ENCODE peak calls at places on chromosomes 2 and 18, in nine cellular contexts. One of them, this sample, is unnamed.

GRCh38 chr2:45291283-45291682 is 282.0 kb upstream of the SIX2 start:
- DNase-seq in T-helper 1 cell: no peak
- DNase-seq in CD4-positive, CD25-positive, alpha-beta regulatory T cell: no peak
- DNase-seq in nucleus accumbens: no peak
- DNase-seq in right cardiac atrium: no peak
- DNase-seq in EL: peak
- DNase-seq in left ventricle myocardium superior: no peak
- DNase-seq in amygdala: no peak
- DNase-seq in SK-N-DZ: no peak
- DNase-seq in this sample: no peak

GRCh38 chr18:58618822-58619553 is 9.9 kb downstream of the ALPK2 start:
- DNase-seq in left ventricle myocardium superior: no peak
- DNase-seq in amygdala: no peak
- DNase-seq in nucleus accumbens: no peak
- DNase-seq in EL: no peak
- DNase-seq in right cardiac atrium: no peak
- DNase-seq in SK-N-DZ: no peak
- DNase-seq in CD4-positive, CD25-positive, alpha-beta regulatory T cell: no peak
- DNase-seq in T-helper 1 cell: no peak
- DNase-seq in this sample: no peak

GRCh38 chr2:111715987-111716900 is 167.7 kb downstream of the ANAPC1 start:
- DNase-seq in CD4-positive, CD25-positive, alpha-beta regulatory T cell: no peak
- DNase-seq in SK-N-DZ: no peak
- DNase-seq in EL: no peak
- DNase-seq in nucleus accumbens: no peak
- DNase-seq in left ventricle myocardium superior: no peak
- DNase-seq in right cardiac atrium: no peak
- DNase-seq in amygdala: no peak
- DNase-seq in T-helper 1 cell: no peak
- DNase-seq in this sample: no peak

GRCh38 chr2:178828496-178828895 is 21.3 kb upstream of the TTN start:
- DNase-seq in CD4-positive, CD25-positive, alpha-beta regulatory T cell: no peak
- DNase-seq in right cardiac atrium: no peak
- DNase-seq in left ventricle myocardium superior: no peak
- DNase-seq in nucleus accumbens: no peak
- DNase-seq in EL: no peak
- DNase-seq in SK-N-DZ: no peak
- DNase-seq in amygdala: no peak
- DNase-seq in T-helper 1 cell: no peak
- DNase-seq in this sample: no peak

GRCh38 chr18:48957136-48957535 is 6.4 kb upstream of the SMAD7 start:
- DNase-seq in SK-N-DZ: no peak
- DNase-seq in CD4-positive, CD25-positive, alpha-beta regulatory T cell: no peak
- DNase-seq in T-helper 1 cell: no peak
- DNase-seq in EL: peak
- DNase-seq in right cardiac atrium: no peak
- DNase-seq in left ventricle myocardium superior: no peak
- DNase-seq in amygdala: no peak
- DNase-seq in nucleus accumbens: no peak
- DNase-seq in this sample: no peak

GRCh38 chr2:72953976-72954375 is 36.7 kb downstream of the EMX1 start:
- DNase-seq in CD4-positive, CD25-positive, alpha-beta regulatory T cell: no peak
- DNase-seq in amygdala: no peak
- DNase-seq in right cardiac atrium: no peak
- DNase-seq in T-helper 1 cell: no peak
- DNase-seq in left ventricle myocardium superior: no peak
- DNase-seq in nucleus accumbens: no peak
- DNase-seq in EL: no peak
- DNase-seq in SK-N-DZ: no peak
- DNase-seq in this sample: no peak

GRCh38 chr2:27903649-27904544 is 13.4 kb downstream of the BABAM2 start:
- DNase-seq in amygdala: no peak
- DNase-seq in T-helper 1 cell: no peak
- DNase-seq in nucleus accumbens: no peak
- DNase-seq in SK-N-DZ: no peak
- DNase-seq in EL: peak
- DNase-seq in left ventricle myocardium superior: no peak
- DNase-seq in right cardiac atrium: no peak
- DNase-seq in CD4-positive, CD25-positive, alpha-beta regulatory T cell: no peak
- DNase-seq in this sample: no peak

GRCh38 chr18:48909721-48910120 is 41.0 kb downstream of the SMAD7 start:
- DNase-seq in EL: no peak
- DNase-seq in amygdala: no peak
- DNase-seq in SK-N-DZ: no peak
- DNase-seq in T-helper 1 cell: no peak
- DNase-seq in left ventricle myocardium superior: no peak
- DNase-seq in CD4-positive, CD25-positive, alpha-beta regulatory T cell: no peak
- DNase-seq in right cardiac atrium: no peak
- DNase-seq in nucleus accumbens: no peak
- DNase-seq in this sample: no peak

GRCh38 chr2:181152701-181153100 is 172.3 kb downstream of the UBE2E3 start:
- DNase-seq in SK-N-DZ: no peak
- DNase-seq in left ventricle myocardium superior: no peak
- DNase-seq in amygdala: no peak
- DNase-seq in CD4-positive, CD25-positive, alpha-beta regulatory T cell: no peak
- DNase-seq in nucleus accumbens: no peak
- DNase-seq in EL: no peak
- DNase-seq in right cardiac atrium: no peak
- DNase-seq in T-helper 1 cell: no peak
- DNase-seq in this sample: no peak

GRCh38 chr2:84906900-84907714 is 1.7 kb downstream of the TMSB10 start:
- DNase-seq in SK-N-DZ: peak
- DNase-seq in CD4-positive, CD25-positive, alpha-beta regulatory T cell: peak
- DNase-seq in amygdala: peak
- DNase-seq in EL: peak
- DNase-seq in T-helper 1 cell: peak
- DNase-seq in right cardiac atrium: peak
- DNase-seq in left ventricle myocardium superior: peak
- DNase-seq in nucleus accumbens: no peak
- DNase-seq in this sample: peak

GRCh38 chr2:47360283-47360682 is 42.7 kb upstream of the MSH2 start:
- DNase-seq in left ventricle myocardium superior: no peak
- DNase-seq in CD4-positive, CD25-positive, alpha-beta regulatory T cell: no peak
- DNase-seq in SK-N-DZ: no peak
- DNase-seq in EL: no peak
- DNase-seq in T-helper 1 cell: no peak
- DNase-seq in right cardiac atrium: no peak
- DNase-seq in nucleus accumbens: no peak
- DNase-seq in amygdala: no peak
- DNase-seq in this sample: no peak

GRCh38 chr2:13676269-13676668 is 956.2 kb upstream of the LRATD1 start:
- DNase-seq in left ventricle myocardium superior: no peak
- DNase-seq in SK-N-DZ: no peak
- DNase-seq in right cardiac atrium: no peak
- DNase-seq in amygdala: no peak
- DNase-seq in nucleus accumbens: no peak
- DNase-seq in T-helper 1 cell: no peak
- DNase-seq in EL: no peak
- DNase-seq in CD4-positive, CD25-positive, alpha-beta regulatory T cell: no peak
- DNase-seq in this sample: no peak

GRCh38 chr2:216235462-216235861 is 126.3 kb downstream of the XRCC5 start:
- DNase-seq in EL: no peak
- DNase-seq in nucleus accumbens: no peak
- DNase-seq in amygdala: no peak
- DNase-seq in T-helper 1 cell: no peak
- DNase-seq in SK-N-DZ: no peak
- DNase-seq in right cardiac atrium: no peak
- DNase-seq in CD4-positive, CD25-positive, alpha-beta regulatory T cell: no peak
- DNase-seq in left ventricle myocardium superior: no peak
- DNase-seq in this sample: no peak